ENCODE peak calls at places on chromosomes 2 and 18, in five cellular contexts. One of them, this sample, is unnamed.
A peak's percentile ranks its signal among the peaks of the same experiment; 100 is the strongest.

GRCh38 chr2:61210332-61210981 is 48.5 kb downstream of the C2orf74 start:
- DNase-seq in astrocyte of the spinal cord: peak; percentile 50
- DNase-seq in upper lobe of left lung: no peak
- DNase-seq in fibroblast of mammary gland: peak; percentile 81
- DNase-seq in foreskin fibroblast: peak; percentile 63
- DNase-seq in this sample: peak; percentile 84

GRCh38 chr18:11407900-11408299 is 201.5 kb upstream of the SLC35G4 start:
- DNase-seq in astrocyte of the spinal cord: peak; percentile 20
- DNase-seq in upper lobe of left lung: no peak
- DNase-seq in fibroblast of mammary gland: peak; percentile 32
- DNase-seq in foreskin fibroblast: peak; percentile 55
- DNase-seq in this sample: peak; percentile 28

GRCh38 chr2:183490930-183491329 is 366.7 kb downstream of the NUP35 start:
- DNase-seq in astrocyte of the spinal cord: peak; percentile 70
- DNase-seq in upper lobe of left lung: no peak
- DNase-seq in fibroblast of mammary gland: peak; percentile 60
- DNase-seq in foreskin fibroblast: no peak
- DNase-seq in this sample: peak; percentile 19

GRCh38 chr2:207264310-207264709 is 98.6 kb upstream of the KLF7 start:
- DNase-seq in astrocyte of the spinal cord: no peak
- DNase-seq in upper lobe of left lung: no peak
- DNase-seq in fibroblast of mammary gland: no peak
- DNase-seq in foreskin fibroblast: no peak
- DNase-seq in this sample: no peak

GRCh38 chr2:133841905-133842304 is 273.6 kb upstream of the NCKAP5 start:
- DNase-seq in astrocyte of the spinal cord: peak; percentile 95
- DNase-seq in upper lobe of left lung: no peak
- DNase-seq in fibroblast of mammary gland: peak; percentile 94
- DNase-seq in foreskin fibroblast: peak; percentile 97
- DNase-seq in this sample: peak; percentile 98

GRCh38 chr2:119389615-119390306 is 23.0 kb downstream of the DBI start:
- DNase-seq in astrocyte of the spinal cord: peak; percentile 48
- DNase-seq in upper lobe of left lung: peak; percentile 77
- DNase-seq in fibroblast of mammary gland: peak; percentile 84
- DNase-seq in foreskin fibroblast: peak; percentile 59
- DNase-seq in this sample: peak; percentile 60

GRCh38 chr2:156396126-156396525 is 40.1 kb upstream of the GPD2 start:
- DNase-seq in astrocyte of the spinal cord: no peak
- DNase-seq in upper lobe of left lung: no peak
- DNase-seq in fibroblast of mammary gland: no peak
- DNase-seq in foreskin fibroblast: no peak
- DNase-seq in this sample: no peak

GRCh38 chr2:113709022-113709421 is 47.4 kb downstream of the SLC35F5 start:
- DNase-seq in astrocyte of the spinal cord: no peak
- DNase-seq in upper lobe of left lung: no peak
- DNase-seq in fibroblast of mammary gland: no peak
- DNase-seq in foreskin fibroblast: no peak
- DNase-seq in this sample: no peak

GRCh38 chr2:232713505-232713904 is 16.4 kb downstream of the GIGYF2 start:
- DNase-seq in astrocyte of the spinal cord: no peak
- DNase-seq in upper lobe of left lung: no peak
- DNase-seq in fibroblast of mammary gland: no peak
- DNase-seq in foreskin fibroblast: no peak
- DNase-seq in this sample: no peak

GRCh38 chr2:56191617-56192016 is 7.8 kb downstream of the CCDC85A start:
- DNase-seq in astrocyte of the spinal cord: peak; percentile 23
- DNase-seq in upper lobe of left lung: peak; percentile 24
- DNase-seq in fibroblast of mammary gland: peak; percentile 72
- DNase-seq in foreskin fibroblast: no peak
- DNase-seq in this sample: peak; percentile 67

GRCh38 chr2:208939852-208940251 is 484.0 kb upstream of the MAP2 start:
- DNase-seq in astrocyte of the spinal cord: no peak
- DNase-seq in upper lobe of left lung: no peak
- DNase-seq in fibroblast of mammary gland: no peak
- DNase-seq in foreskin fibroblast: no peak
- DNase-seq in this sample: no peak

GRCh38 chr2:48601349-48601748 is 16.3 kb upstream of the GTF2A1L start:
- DNase-seq in astrocyte of the spinal cord: no peak
- DNase-seq in upper lobe of left lung: peak; percentile 51
- DNase-seq in fibroblast of mammary gland: peak; percentile 8
- DNase-seq in foreskin fibroblast: no peak
- DNase-seq in this sample: peak; percentile 12

GRCh38 chr2:203533696-203534471 is 1.2 kb downstream of the RAPH1 start:
- DNase-seq in astrocyte of the spinal cord: peak; percentile 77
- DNase-seq in upper lobe of left lung: no peak
- DNase-seq in fibroblast of mammary gland: peak; percentile 58
- DNase-seq in foreskin fibroblast: peak; percentile 28
- DNase-seq in this sample: peak; percentile 73

GRCh38 chr2:227862741-227863588 is 8.5 kb upstream of the DAW1 start:
- DNase-seq in astrocyte of the spinal cord: peak; percentile 77
- DNase-seq in upper lobe of left lung: peak; percentile 44
- DNase-seq in fibroblast of mammary gland: peak; percentile 98
- DNase-seq in foreskin fibroblast: peak; percentile 88
- DNase-seq in this sample: peak; percentile 97

GRCh38 chr2:217228732-217229131 is 368.9 kb upstream of the TNP1 start:
- DNase-seq in astrocyte of the spinal cord: no peak
- DNase-seq in upper lobe of left lung: no peak
- DNase-seq in fibroblast of mammary gland: peak; percentile 54
- DNase-seq in foreskin fibroblast: no peak
- DNase-seq in this sample: no peak

GRCh38 chr18:62999921-63000320 is 284.6 kb downstream of the PHLPP1 start:
- DNase-seq in astrocyte of the spinal cord: no peak
- DNase-seq in upper lobe of left lung: no peak
- DNase-seq in fibroblast of mammary gland: no peak
- DNase-seq in foreskin fibroblast: no peak
- DNase-seq in this sample: no peak

GRCh38 chr18:57727952-57728807 is 74.9 kb downstream of the ATP8B1 start:
- DNase-seq in astrocyte of the spinal cord: peak; percentile 59
- DNase-seq in upper lobe of left lung: no peak
- DNase-seq in fibroblast of mammary gland: peak; percentile 70
- DNase-seq in foreskin fibroblast: no peak
- DNase-seq in this sample: peak; percentile 55

GRCh38 chr2:180370476-180371205 is 363.5 kb upstream of the CWC22 start:
- DNase-seq in astrocyte of the spinal cord: no peak
- DNase-seq in upper lobe of left lung: no peak
- DNase-seq in fibroblast of mammary gland: no peak
- DNase-seq in foreskin fibroblast: no peak
- DNase-seq in this sample: peak; percentile 16

GRCh38 chr18:6747646-6748045 is 18.1 kb downstream of the ARHGAP28 start:
- DNase-seq in astrocyte of the spinal cord: peak; percentile 97
- DNase-seq in upper lobe of left lung: no peak
- DNase-seq in fibroblast of mammary gland: peak; percentile 99
- DNase-seq in foreskin fibroblast: peak; percentile 93
- DNase-seq in this sample: peak; percentile 67

GRCh38 chr2:133157141-133157540 is 411.1 kb downstream of the NCKAP5 start:
- DNase-seq in astrocyte of the spinal cord: no peak
- DNase-seq in upper lobe of left lung: no peak
- DNase-seq in fibroblast of mammary gland: no peak
- DNase-seq in foreskin fibroblast: no peak
- DNase-seq in this sample: no peak

GRCh38 chr2:191376981-191377629 is 131.9 kb downstream of the MYO1B start:
- DNase-seq in astrocyte of the spinal cord: peak; percentile 88
- DNase-seq in upper lobe of left lung: peak; percentile 85
- DNase-seq in fibroblast of mammary gland: peak; percentile 93
- DNase-seq in foreskin fibroblast: peak; percentile 91
- DNase-seq in this sample: peak; percentile 92

GRCh38 chr2:2188344-2189111 is 142.5 kb downstream of the MYT1L start:
- DNase-seq in astrocyte of the spinal cord: no peak
- DNase-seq in upper lobe of left lung: no peak
- DNase-seq in fibroblast of mammary gland: no peak
- DNase-seq in foreskin fibroblast: no peak
- DNase-seq in this sample: no peak

GRCh38 chr2:109728809-109729208 is 65.3 kb upstream of the RGPD5 start:
- DNase-seq in astrocyte of the spinal cord: no peak
- DNase-seq in upper lobe of left lung: no peak
- DNase-seq in fibroblast of mammary gland: peak; percentile 14
- DNase-seq in foreskin fibroblast: no peak
- DNase-seq in this sample: peak; percentile 18

GRCh38 chr2:86134709-86135108 is 28.7 kb downstream of the PTCD3 start:
- DNase-seq in astrocyte of the spinal cord: no peak
- DNase-seq in upper lobe of left lung: no peak
- DNase-seq in fibroblast of mammary gland: no peak
- DNase-seq in foreskin fibroblast: no peak
- DNase-seq in this sample: no peak

GRCh38 chr2:85266424-85267041 is 61.3 kb downstream of the TGOLN2 start:
- DNase-seq in astrocyte of the spinal cord: peak; percentile 38
- DNase-seq in upper lobe of left lung: peak; percentile 68
- DNase-seq in fibroblast of mammary gland: peak; percentile 74
- DNase-seq in foreskin fibroblast: no peak
- DNase-seq in this sample: peak; percentile 73

GRCh38 chr2:14632133-14632936 is at the start of gene LRATD1:
- DNase-seq in astrocyte of the spinal cord: peak; percentile 86
- DNase-seq in upper lobe of left lung: peak; percentile 85
- DNase-seq in fibroblast of mammary gland: peak; percentile 73
- DNase-seq in foreskin fibroblast: peak; percentile 72
- DNase-seq in this sample: peak; percentile 17

GRCh38 chr18:56305583-56305982 is 332.8 kb downstream of the TXNL1 start:
- DNase-seq in astrocyte of the spinal cord: no peak
- DNase-seq in upper lobe of left lung: no peak
- DNase-seq in fibroblast of mammary gland: peak; percentile 21
- DNase-seq in foreskin fibroblast: no peak
- DNase-seq in this sample: peak; percentile 28

GRCh38 chr2:56801770-56802169 is 618.0 kb downstream of the CCDC85A start:
- DNase-seq in astrocyte of the spinal cord: no peak
- DNase-seq in upper lobe of left lung: no peak
- DNase-seq in fibroblast of mammary gland: peak; percentile 22
- DNase-seq in foreskin fibroblast: no peak
- DNase-seq in this sample: no peak

GRCh38 chr2:223860809-223861738 is 23.7 kb upstream of the AP1S3 start:
- DNase-seq in astrocyte of the spinal cord: peak; percentile 59
- DNase-seq in upper lobe of left lung: no peak
- DNase-seq in fibroblast of mammary gland: peak; percentile 48
- DNase-seq in foreskin fibroblast: peak; percentile 47
- DNase-seq in this sample: peak; percentile 85

GRCh38 chr2:181396575-181397062 is 60.6 kb upstream of the ITGA4 start:
- DNase-seq in astrocyte of the spinal cord: peak; percentile 24
- DNase-seq in upper lobe of left lung: no peak
- DNase-seq in fibroblast of mammary gland: peak; percentile 19
- DNase-seq in foreskin fibroblast: peak; percentile 16
- DNase-seq in this sample: no peak

GRCh38 chr2:204529795-204530463 is 15.3 kb upstream of the PARD3B start:
- DNase-seq in astrocyte of the spinal cord: no peak
- DNase-seq in upper lobe of left lung: no peak
- DNase-seq in fibroblast of mammary gland: no peak
- DNase-seq in foreskin fibroblast: no peak
- DNase-seq in this sample: no peak

GRCh38 chr2:96256611-96257113 is 9.1 kb downstream of the TMEM127 start:
- DNase-seq in astrocyte of the spinal cord: no peak
- DNase-seq in upper lobe of left lung: no peak
- DNase-seq in fibroblast of mammary gland: no peak
- DNase-seq in foreskin fibroblast: no peak
- DNase-seq in this sample: no peak
- H3K4me3 ChIP-seq in astrocyte of the spinal cord: no peak overlapping the region
- H3K4me3 ChIP-seq in upper lobe of left lung: no peak overlapping the region
- H3K4me3 ChIP-seq in fibroblast of mammary gland: no peak overlapping the region
- H3K4me3 ChIP-seq in foreskin fibroblast: no peak overlapping the region
- H3K4me3 ChIP-seq in this sample: no peak overlapping the region

DNA sequence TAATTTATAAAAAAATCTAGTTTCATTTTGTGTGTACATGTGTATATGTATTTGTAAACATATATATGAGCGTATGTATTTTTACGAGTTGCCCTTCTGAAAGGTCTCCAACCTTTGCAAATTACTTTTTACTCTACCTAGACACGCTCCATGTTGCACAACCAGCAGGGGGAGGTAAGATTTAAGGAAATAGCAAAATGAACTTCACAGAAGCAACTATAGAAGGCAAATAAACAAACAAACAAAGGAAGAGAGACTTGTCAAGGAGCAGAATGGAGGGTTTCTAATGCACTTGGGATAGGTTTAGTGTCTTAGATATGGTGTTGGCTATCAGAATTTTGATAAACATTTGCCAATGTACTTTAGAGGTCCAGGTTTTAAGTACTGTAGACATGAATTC is 820.5 kb upstream of the POU3F3 start:
- DNase-seq in astrocyte of the spinal cord: peak; percentile 16
- DNase-seq in upper lobe of left lung: no peak
- DNase-seq in fibroblast of mammary gland: no peak
- DNase-seq in foreskin fibroblast: no peak
- DNase-seq in this sample: no peak
- TF ChIP-seq CTCF in astrocyte of the spinal cord: peak; percentile 44
- TF ChIP-seq CTCF in upper lobe of left lung: no peak
- TF ChIP-seq CTCF in fibroblast of mammary gland: peak; percentile 27
- TF ChIP-seq CTCF in foreskin fibroblast: no peak
- TF ChIP-seq CTCF in this sample: no peak

GRCh38 chr2:237602409-237602808 is 11.9 kb upstream of the RAB17 start:
- DNase-seq in astrocyte of the spinal cord: no peak
- DNase-seq in upper lobe of left lung: no peak
- DNase-seq in fibroblast of mammary gland: no peak
- DNase-seq in foreskin fibroblast: no peak
- DNase-seq in this sample: no peak

GRCh38 chr2:237603049-237603717 is 12.6 kb upstream of the RAB17 start:
- DNase-seq in astrocyte of the spinal cord: no peak
- DNase-seq in upper lobe of left lung: no peak
- DNase-seq in fibroblast of mammary gland: no peak
- DNase-seq in foreskin fibroblast: no peak
- DNase-seq in this sample: no peak

GRCh38 chr2:237600205-237600846 is 9.8 kb upstream of the RAB17 start:
- DNase-seq in astrocyte of the spinal cord: no peak
- DNase-seq in upper lobe of left lung: peak; percentile 47
- DNase-seq in fibroblast of mammary gland: peak; percentile 66
- DNase-seq in foreskin fibroblast: peak; percentile 79
- DNase-seq in this sample: peak; percentile 76

GRCh38 chr2:237599465-237600110 is 9.1 kb upstream of the RAB17 start:
- DNase-seq in astrocyte of the spinal cord: no peak
- DNase-seq in upper lobe of left lung: no peak
- DNase-seq in fibroblast of mammary gland: no peak
- DNase-seq in foreskin fibroblast: no peak
- DNase-seq in this sample: no peak

GRCh38 chr2:237601453-237602116 is 11.1 kb upstream of the RAB17 start:
- DNase-seq in astrocyte of the spinal cord: no peak
- DNase-seq in upper lobe of left lung: no peak
- DNase-seq in fibroblast of mammary gland: no peak
- DNase-seq in foreskin fibroblast: no peak
- DNase-seq in this sample: no peak
- H3K4me3 ChIP-seq in astrocyte of the spinal cord: no peak overlapping the region
- H3K4me3 ChIP-seq in upper lobe of left lung: no peak overlapping the region
- H3K4me3 ChIP-seq in fibroblast of mammary gland: no peak overlapping the region
- H3K4me3 ChIP-seq in foreskin fibroblast: no peak overlapping the region
- H3K4me3 ChIP-seq in this sample: no peak overlapping the region

GRCh38 chr2:45862843-45863242 is 211.4 kb downstream of the PRKCE start:
- DNase-seq in astrocyte of the spinal cord: no peak
- DNase-seq in upper lobe of left lung: no peak
- DNase-seq in fibroblast of mammary gland: no peak
- DNase-seq in foreskin fibroblast: no peak
- DNase-seq in this sample: no peak

GRCh38 chr2:45857848-45858520 is 206.5 kb downstream of the PRKCE start:
- DNase-seq in astrocyte of the spinal cord: no peak
- DNase-seq in upper lobe of left lung: no peak
- DNase-seq in fibroblast of mammary gland: no peak
- DNase-seq in foreskin fibroblast: no peak
- DNase-seq in this sample: no peak

GRCh38 chr2:45857206-45857605 is 205.7 kb downstream of the PRKCE start:
- DNase-seq in astrocyte of the spinal cord: no peak
- DNase-seq in upper lobe of left lung: no peak
- DNase-seq in fibroblast of mammary gland: no peak
- DNase-seq in foreskin fibroblast: no peak
- DNase-seq in this sample: no peak

GRCh38 chr2:45859682-45860081 is 208.2 kb downstream of the PRKCE start:
- DNase-seq in astrocyte of the spinal cord: no peak
- DNase-seq in upper lobe of left lung: no peak
- DNase-seq in fibroblast of mammary gland: no peak
- DNase-seq in foreskin fibroblast: no peak
- DNase-seq in this sample: no peak

GRCh38 chr2:45860136-45861106 is 208.9 kb downstream of the PRKCE start:
- DNase-seq in astrocyte of the spinal cord: peak; percentile 52
- DNase-seq in upper lobe of left lung: peak; percentile 41
- DNase-seq in fibroblast of mammary gland: peak; percentile 72
- DNase-seq in foreskin fibroblast: peak; percentile 60
- DNase-seq in this sample: peak; percentile 66
- TF ChIP-seq CTCF in astrocyte of the spinal cord: no peak
- TF ChIP-seq CTCF in upper lobe of left lung: no peak
- TF ChIP-seq CTCF in fibroblast of mammary gland: peak; percentile 21
- TF ChIP-seq CTCF in foreskin fibroblast: peak; percentile 4
- TF ChIP-seq CTCF in this sample: no peak

This sample was measured in fibroblast of pulmonary artery.